ENCODE peak calls at places on chromosomes 4 and X, in five cellular contexts. C is activated CD4-positive, alpha-beta T cell treated with anti-CD3 and anti-CD28 coated beads, Interleukin-2, amount 10 ng/mL, durations not matched to agents 7 days and 5 days; H is HT1080; K is lower leg skin; X is head of caudate nucleus. B is an unnamed sample.

GRCh38 chrX:19064175-19064574 is 58.1 kb downstream of the ADGRG2 start:
- DNase-seq in C (no peak), H (peak; percentile 48), K (no peak), X (no peak), B (no peak)

GRCh38 chrX:105190252-105190853 is 30.1 kb downstream of the TEX13A start:
- DNase-seq in C (peak; percentile 5), H (peak; percentile 32), K (peak; percentile 11), X (no peak), B (no peak)

GRCh38 chrX:97622111-97622510 is 738.4 kb downstream of the RPA4 start:
- DNase-seq in C (no peak), H (no peak), K (no peak), X (no peak), B (no peak)

GRCh38 chr4:88003261-88003660 is 4.2 kb upstream of the PKD2 start:
- DNase-seq in C (no peak), H (no peak), K (no peak), X (no peak), B (no peak)

GRCh38 chr4:90328558-90328957 is 201.4 kb downstream of the CCSER1 start:
- DNase-seq in C (no peak), H (peak; percentile 35), K (no peak), X (no peak), B (no peak)

GRCh38 chr4:140372607-140373327 is 679 bp upstream of the SCOC start:
- DNase-seq in C (peak; percentile 54), H (no peak), K (no peak), X (no peak), B (no peak)

GRCh38 chr4:107283587-107284559 is 247.8 kb upstream of the DKK2 start:
- DNase-seq in C (no peak), H (peak; percentile 94), K (no peak), X (no peak), B (no peak)

GRCh38 chr4:185396724-185397402 is at the start of gene ANKRD37:
- DNase-seq in C (no peak), H (peak; percentile 47), K (no peak), X (peak; percentile 42), B (peak; percentile 81)

GRCh38 chrX:10240918-10241317 is 84.1 kb downstream of the CLCN4 start:
- DNase-seq in C (no peak), H (no peak), K (peak; percentile 16), X (no peak), B (no peak)

GRCh38 chr4:109735566-109736454 is 5.9 kb upstream of the PLA2G12A start:
- DNase-seq in C (no peak), H (no peak), K (no peak), X (no peak), B (no peak)

GRCh38 chr4:26860922-26861433 is 337 bp downstream of the STIM2 start:
- DNase-seq in C (peak; percentile 39), H (no peak), K (no peak), X (no peak), B (peak; percentile 81)

GRCh38 chr4:77184018-77184417 is 27.0 kb downstream of the CCNG2 start:
- DNase-seq in C (no peak), H (no peak), K (no peak), X (no peak), B (no peak)

GRCh38 chr4:42453612-42454011 is 56.3 kb downstream of the SHISA3 start:
- DNase-seq in C (no peak), H (no peak), K (no peak), X (no peak), B (no peak)

GRCh38 chrX:48468693-48469691 is 1.1 kb downstream of the SLC38A5 start:
- DNase-seq in C (peak; percentile 38), H (no peak), K (no peak), X (no peak), B (no peak)

GRCh38 chr4:52750819-52751348 is 341 bp downstream of the ERVMER34-1 start:
- DNase-seq in C (peak; percentile 6), H (no peak), K (no peak), X (no peak), B (no peak)

GRCh38 chr4:89303177-89303576 is 4.4 kb downstream of the GPRIN3 start:
- DNase-seq in C (peak; percentile 65), H (no peak), K (no peak), X (no peak), B (no peak)

GRCh38 chr4:80619070-80619674 is 283.6 kb downstream of the CFAP299 start:
- DNase-seq in C (no peak), H (no peak), K (no peak), X (no peak), B (no peak)

GRCh38 chrX:13721819-13722527 is 12.4 kb downstream of the TRAPPC2 start:
- DNase-seq in C (no peak), H (no peak), K (no peak), X (no peak), B (no peak)

GRCh38 chrX:29824176-29824906 is 391.0 kb upstream of the MAGEB2 start:
- DNase-seq in C (no peak), H (no peak), K (no peak), X (no peak), B (no peak)

GRCh38 chrX:9913041-9913440 is 54.1 kb upstream of the CLDN34 start:
- DNase-seq in C (no peak), H (peak; percentile 68), K (no peak), X (no peak), B (no peak)

GRCh38 chrX:150902434-150903109 is 4.1 kb upstream of the CD99L2 start:
- DNase-seq in C (no peak), H (no peak), K (no peak), X (no peak), B (no peak)

GRCh38 chrX:964831-965416 is 247.5 kb downstream of the CRLF2 start:
- DNase-seq in C (no peak), H (no peak), K (no peak), X (no peak), B (no peak)

GRCh38 chr4:53563824-53564223 is 27.5 kb downstream of the LNX1 start:
- DNase-seq in C (no peak), H (peak; percentile 91), K (no peak), X (peak; percentile 53), B (no peak)

GRCh38 chr4:89609756-89610155 is 227.2 kb downstream of the SNCA start:
- DNase-seq in C (no peak), H (no peak), K (no peak), X (no peak), B (no peak)

GRCh38 chrX:28651186-28651585 is 63.9 kb downstream of the IL1RAPL1 start:
- DNase-seq in C (no peak), H (no peak), K (no peak), X (no peak), B (no peak)

GRCh38 chr4:182863501-182863900 is 53.7 kb downstream of the DCTD start:
- DNase-seq in C (no peak), H (no peak), K (no peak), X (no peak), B (no peak)

GRCh38 chrX:10636337-10636736 is 16.0 kb upstream of the MID1 start:
- DNase-seq in C (no peak), H (peak; percentile 59), K (peak; percentile 22), X (no peak), B (no peak)

GRCh38 chrX:77628294-77629025 is 157.6 kb downstream of the ATRX start:
- DNase-seq in C (no peak), H (no peak), K (no peak), X (no peak), B (no peak)

GRCh38 chrX:100381613-100382012 is 28.5 kb downstream of the PCDH19 start:
- DNase-seq in C (no peak), H (no peak), K (no peak), X (no peak), B (no peak)

GRCh38 chrX:140439455-140439854 is 65.4 kb downstream of the SOX3 start:
- DNase-seq in C (no peak), H (no peak), K (no peak), X (no peak), B (no peak)

GRCh38 chr4:10983885-10984284 is 299.3 kb upstream of the CLNK start:
- DNase-seq in C (no peak), H (no peak), K (no peak), X (no peak), B (no peak)

GRCh38 chr4:150310159-150310895 is 232.1 kb downstream of the DCLK2 start:
- DNase-seq in C (no peak), H (peak; percentile 67), K (no peak), X (no peak), B (no peak)

GRCh38 chr4:143531773-143532491 is 18.4 kb downstream of the SMARCA5 start:
- DNase-seq in C (no peak), H (no peak), K (no peak), X (no peak), B (no peak)

GRCh38 chr4:159105063-159105414 is 2.2 kb downstream of the RAPGEF2 start:
- DNase-seq in C (no peak), H (peak; percentile 65), K (no peak), X (no peak), B (no peak)

GRCh38 chrX:39900788-39901170 is 197.0 kb downstream of the BCOR start:
- DNase-seq in C (no peak), H (no peak), K (no peak), X (no peak), B (no peak)